ENCODE peak calls at places on chromosomes 3 and 15, in ten cellular contexts. X, D, I, U, V, E, W, Q, Y and P are unnamed samples.

GRCh38 chr3:195182470-195182795 is 88.5 kb downstream of the XXYLT1 start:
- DNase-seq in X (no peak), D (no peak), I (no peak), U (no peak), V (no peak), E (no peak), W (no peak), Q (no peak), Y (no peak), P (no peak)

GRCh38 chr3:187005827-187006481 is 75.6 kb downstream of the ST6GAL1 start:
- DNase-seq in X (no peak), D (no peak), I (no peak), U (no peak), V (no peak), E (no peak), W (no peak), Q (no peak), Y (no peak), P (no peak)

GRCh38 chr15:55255714-55256113 is 33.9 kb downstream of the RAB27A start:
- DNase-seq in X (no peak), D (no peak), I (no peak), U (no peak), V (no peak), E (no peak), W (no peak), Q (no peak), Y (no peak), P (no peak)

GRCh38 chr15:64146041-64146440 is 5.5 kb upstream of the SNX22 start:
- DNase-seq in X (no peak), D (no peak), I (no peak), U (no peak), V (no peak), E (no peak), W (no peak), Q (no peak), Y (no peak), P (peak; percentile 87)

GRCh38 chr15:83087535-83087934 is 19.9 kb upstream of the TM6SF1 start:
- DNase-seq in X (no peak), D (no peak), I (no peak), U (no peak), V (no peak), E (no peak), W (no peak), Q (no peak), Y (no peak), P (no peak)

GRCh38 chr15:64825081-64825430 is 391 bp downstream of the PIF1 start:
- DNase-seq in X (peak; percentile 42), D (no peak), I (no peak), U (no peak), V (no peak), E (no peak), W (no peak), Q (no peak), Y (no peak), P (peak; percentile 21)

GRCh38 chr3:133330043-133330442 is 69.8 kb upstream of the BFSP2 start:
- DNase-seq in X (no peak), D (no peak), I (no peak), U (peak; percentile 65), V (no peak), E (peak; percentile 35), W (no peak), Q (no peak), Y (no peak), P (no peak)

GRCh38 chr3:29265673-29266072 is 15.2 kb upstream of the RBMS3 start:
- DNase-seq in X (no peak), D (no peak), I (no peak), U (no peak), V (no peak), E (no peak), W (no peak), Q (no peak), Y (no peak), P (no peak)

GRCh38 chr3:23075478-23075877 is 127.6 kb upstream of the UBE2E2 start:
- DNase-seq in X (no peak), D (no peak), I (no peak), U (no peak), V (no peak), E (peak; percentile 19), W (no peak), Q (no peak), Y (no peak), P (no peak)

GRCh38 chr15:78398076-78398825 is 39.8 kb upstream of the IREB2 start:
- DNase-seq in X (no peak), D (no peak), I (no peak), U (no peak), V (no peak), E (no peak), W (no peak), Q (no peak), Y (no peak), P (no peak)

GRCh38 chr3:57279685-57280084 is 12.8 kb downstream of the ASB14 start:
- DNase-seq in X (no peak), D (no peak), I (no peak), U (no peak), V (no peak), E (no peak), W (no peak), Q (no peak), Y (no peak), P (no peak)

GRCh38 chr3:57278237-57278636 is 14.2 kb downstream of the ASB14 start:
- DNase-seq in X (no peak), D (no peak), I (no peak), U (no peak), V (no peak), E (no peak), W (no peak), Q (no peak), Y (no peak), P (no peak)

GRCh38 chr3:57274845-57275244 is 17.6 kb downstream of the ASB14 start:
- DNase-seq in X (no peak), D (peak; percentile 24), I (no peak), U (no peak), V (no peak), E (no peak), W (no peak), Q (no peak), Y (no peak), P (no peak)

GRCh38 chr3:57275393-57275792 is 17.1 kb downstream of the ASB14 start:
- DNase-seq in X (no peak), D (no peak), I (no peak), U (no peak), V (no peak), E (no peak), W (no peak), Q (no peak), Y (no peak), P (no peak)
- H3K4me1 ChIP-seq in X (no peaks in the 10 kb centered on the region), D (no peaks in the 10 kb centered on the region), I (no peaks in the 10 kb centered on the region), U (no peaks in the 10 kb centered on the region), V (no peaks in the 10 kb centered on the region), E (no peaks in the 10 kb centered on the region), W (no peaks in the 10 kb centered on the region), Q (no peaks in the 10 kb centered on the region), Y (no peaks in the 10 kb centered on the region), P (no peaks in the 10 kb centered on the region)

DNA sequence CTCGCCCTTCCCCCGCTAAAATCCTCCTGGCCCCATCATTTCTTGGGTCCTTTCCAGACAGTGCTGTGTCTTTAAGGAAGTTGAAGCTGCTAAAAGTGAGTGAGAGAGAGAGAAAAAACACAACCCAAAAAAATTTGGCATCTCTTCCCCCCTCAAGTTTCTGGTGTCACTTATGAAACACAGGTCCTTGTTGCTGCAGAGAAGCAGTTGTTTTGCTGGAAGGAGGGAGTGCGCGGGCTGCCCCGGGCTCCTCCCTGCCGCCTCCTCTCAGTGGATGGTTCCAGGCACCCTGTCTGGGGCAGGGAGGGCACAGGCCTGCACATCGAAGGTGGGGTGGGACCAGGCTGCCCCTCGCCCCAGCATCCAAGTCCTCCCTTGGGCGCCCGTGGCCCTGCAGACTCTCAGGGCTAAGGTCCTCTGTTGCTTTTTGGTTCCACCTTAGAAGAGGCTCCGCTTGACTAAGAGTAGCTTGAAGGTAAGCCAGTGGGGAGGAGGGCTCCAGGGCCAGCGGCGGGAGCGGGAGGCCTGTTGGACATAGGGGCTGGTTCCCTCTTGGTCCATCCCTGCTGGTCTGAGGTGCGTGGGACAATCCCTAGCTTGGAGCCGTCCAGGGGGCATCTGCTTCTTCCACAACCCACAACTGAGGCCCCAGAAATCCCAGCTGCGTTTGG is at the start of gene ISLR:
- DNase-seq in X (no peak), D (no peak), I (no peak), U (no peak), V (peak; percentile 42), E (no peak), W (peak; percentile 85), Q (no peak), Y (no peak), P (peak; percentile 83)
- H3K4me1 ChIP-seq in X (peaks cover 3% of the 10 kb centered on the region), D (no peaks in the 10 kb centered on the region), I (no peaks in the 10 kb centered on the region), U (peaks cover 23% of the 10 kb centered on the region), V (no peaks in the 10 kb centered on the region), E (peaks cover 17% of the 10 kb centered on the region), W (peaks cover 27% of the 10 kb centered on the region), Q (peaks cover 3% of the 10 kb centered on the region), Y (peaks cover 40% of the 10 kb centered on the region), P (peaks cover 18% of the 10 kb centered on the region)

GRCh38 chr3:39272191-39272590 is 7.6 kb downstream of the CX3CR1 start:
- DNase-seq in X (no peak), D (no peak), I (no peak), U (no peak), V (no peak), E (no peak), W (no peak), Q (no peak), Y (no peak), P (no peak)

GRCh38 chr3:39275963-39276593 is 3.8 kb downstream of the CX3CR1 start:
- DNase-seq in X (no peak), D (no peak), I (no peak), U (no peak), V (peak; percentile 18), E (no peak), W (no peak), Q (no peak), Y (no peak), P (no peak)

GRCh38 chr3:39275052-39275451 is 4.8 kb downstream of the CX3CR1 start:
- DNase-seq in X (no peak), D (no peak), I (no peak), U (no peak), V (no peak), E (no peak), W (no peak), Q (no peak), Y (no peak), P (no peak)

GRCh38 chr3:39271363-39271762 is 8.5 kb downstream of the CX3CR1 start:
- DNase-seq in X (no peak), D (no peak), I (no peak), U (no peak), V (no peak), E (no peak), W (no peak), Q (no peak), Y (no peak), P (no peak)

GRCh38 chr3:39273119-39273518 is 6.7 kb downstream of the CX3CR1 start:
- DNase-seq in X (no peak), D (no peak), I (no peak), U (no peak), V (peak; percentile 19), E (no peak), W (no peak), Q (no peak), Y (no peak), P (no peak)
- H3K4me1 ChIP-seq in X (no peaks in the 10 kb centered on the region), D (no peaks in the 10 kb centered on the region), I (peaks cover 32% of the 10 kb centered on the region), U (no peaks in the 10 kb centered on the region), V (no peaks in the 10 kb centered on the region), E (peaks cover 8% of the 10 kb centered on the region), W (no peaks in the 10 kb centered on the region), Q (no peaks in the 10 kb centered on the region), Y (no peaks in the 10 kb centered on the region), P (no peaks in the 10 kb centered on the region)

DNA sequence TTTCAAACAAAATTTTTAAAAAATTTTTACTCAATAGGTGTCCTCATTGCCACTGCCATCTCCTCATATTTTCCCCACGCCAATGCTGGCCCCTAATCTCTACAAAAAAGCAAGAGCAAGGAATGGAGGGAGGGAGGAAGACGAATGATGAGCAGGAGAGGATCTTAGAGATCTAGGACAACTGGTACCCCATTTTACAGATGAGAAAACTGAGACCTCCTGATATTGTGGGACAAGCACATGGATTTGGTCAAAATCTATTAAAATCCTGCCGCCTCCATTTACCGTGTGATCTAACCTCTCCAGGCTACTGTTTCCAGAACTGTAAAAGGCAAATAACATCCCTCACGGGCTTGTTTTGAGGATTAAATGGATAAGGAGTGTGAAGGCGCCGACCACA is 4.6 kb downstream of the HEG1 start:
- DNase-seq in X (no peak), D (no peak), I (no peak), U (no peak), V (no peak), E (no peak), W (no peak), Q (no peak), Y (no peak), P (no peak)
- H3K4me1 ChIP-seq in X (peaks cover 26% of the 10 kb centered on the region), D (peaks cover 69% of the 10 kb centered on the region), I (peaks cover 48% of the 10 kb centered on the region), U (peaks cover 56% of the 10 kb centered on the region), V (no peaks in the 10 kb centered on the region), E (peaks cover 60% of the 10 kb centered on the region), W (peaks cover 27% of the 10 kb centered on the region), Q (peaks cover 62% of the 10 kb centered on the region), Y (peaks cover 22% of the 10 kb centered on the region), P (peaks cover 51% of the 10 kb centered on the region)